ENCODE peak calls at places on chromosomes 13 and 19, in five cellular contexts. Q is B cell; S is AG04449; D is stimulated activated CD4-positive, alpha-beta T cell treated with anti-CD3 and anti-CD28 coated beads, Interleukin-15, amount 100 ng/mL, for 1 hour; I is NCI-H1092. H is an unnamed sample.

GRCh38 chr13:83895994-83896580 is 13.8 kb upstream of the SLITRK1 start:
- DNase-seq in D (no peak), S (no peak), Q (no peak), I (no peak), H (no peak)

GRCh38 chr19:35716735-35716984 is 1.1 kb upstream of the KMT2B start:
- DNase-seq in D (no peak), S (no peak), Q (peak), I (peak), H (no peak)

GRCh38 chr13:35926859-35927530 is 204.2 kb downstream of the DCLK1 start:
- DNase-seq in S (no peak), I (no peak), D (no peak), Q (no peak), H (no peak)

GRCh38 chr19:55113570-55114039 is 3.8 kb downstream of the PPP1R12C start:
- DNase-seq in D (no peak), Q (no peak), I (no peak), S (peak), H (no peak)

GRCh38 chr19:3860499-3860898 is 8.3 kb downstream of the ZFR2 start:
- DNase-seq in Q (no peak), D (no peak), I (no peak), S (no peak), H (no peak)

GRCh38 chr19:12954150-12954962 is 2.7 kb downstream of the GADD45GIP1 start:
- DNase-seq in Q (no peak), D (no peak), I (no peak), S (no peak), H (no peak)

GRCh38 chr19:13154911-13155471 is 4.8 kb downstream of the IER2 start:
- DNase-seq in S (no peak), D (peak), I (no peak), Q (peak), H (peak)

GRCh38 chr19:10228925-10229324 is 2.2 kb downstream of the S1PR2 start:
- DNase-seq in Q (peak), D (no peak), S (no peak), I (peak), H (no peak)

GRCh38 chr13:21688056-21688455 is 17.2 kb downstream of the FGF9 start:
- DNase-seq in Q (no peak), I (no peak), S (no peak), D (no peak), H (no peak)

GRCh38 chr13:44661936-44662335 is 85.8 kb upstream of the TSC22D1 start:
- DNase-seq in S (no peak), D (no peak), Q (no peak), I (no peak), H (no peak)

GRCh38 chr13:40064723-40065122 is 409.3 kb downstream of the COG6 start:
- DNase-seq in S (peak), I (no peak), D (no peak), Q (no peak), H (no peak)

GRCh38 chr19:2540646-2541454 is 64.9 kb downstream of the GADD45B start:
- DNase-seq in I (no peak), Q (no peak), S (peak), D (no peak), H (no peak)

GRCh38 chr13:73201601-73202000 is 142.8 kb downstream of the KLF5 start:
- DNase-seq in Q (no peak), S (no peak), I (no peak), D (no peak), H (no peak)

GRCh38 chr19:47595937-47596336 is 13.0 kb upstream of the BICRA start:
- DNase-seq in I (no peak), Q (no peak), S (no peak), D (no peak), H (no peak)

GRCh38 chr19:35223856-35224505 is 4.6 kb downstream of the FAM187B start:
- DNase-seq in Q (no peak), S (no peak), D (no peak), I (no peak), H (no peak)

GRCh38 chr13:105611424-105611823 is 924.0 kb downstream of the EFNB2 start:
- DNase-seq in Q (no peak), I (no peak), D (no peak), S (peak), H (no peak)

GRCh38 chr19:34365463-34366401 is 736 bp downstream of the GPI start:
- DNase-seq in S (no peak), D (no peak), I (no peak), Q (no peak), H (no peak)

GRCh38 chr13:102912599-102912998 is 66.8 kb downstream of the ERCC5 start:
- DNase-seq in D (no peak), S (no peak), Q (no peak), I (no peak), H (no peak)

GRCh38 chr13:33994826-33995502 is 177.0 kb downstream of the RFC3 start:
- DNase-seq in S (no peak), I (no peak), D (no peak), Q (no peak), H (no peak)

GRCh38 chr19:31066385-31066784 is 282.9 kb downstream of the TSHZ3 start:
- DNase-seq in I (no peak), S (peak), Q (no peak), D (no peak), H (no peak)

GRCh38 chr13:23579886-23580706 is 9.9 kb downstream of the TNFRSF19 start:
- DNase-seq in Q (no peak), S (no peak), D (no peak), I (no peak), H (no peak)

GRCh38 chr19:29761575-29762225 is 46.6 kb upstream of the C19orf12 start:
- DNase-seq in Q (no peak), I (no peak), S (no peak), D (no peak), H (no peak)

GRCh38 chr19:1651061-1651547 is 1.3 kb downstream of the TCF3 start:
- DNase-seq in S (no peak), I (no peak), D (peak), Q (peak), H (no peak)

GRCh38 chr19:43804443-43804842 is 2.2 kb upstream of the LYPD5 start:
- DNase-seq in I (no peak), Q (no peak), D (no peak), S (no peak), H (no peak)

GRCh38 chr13:71618154-71618553 is 248.8 kb downstream of the DACH1 start:
- DNase-seq in Q (no peak), S (no peak), D (no peak), I (no peak), H (no peak)

GRCh38 chr19:13804830-13805683 is 9.8 kb downstream of the ZSWIM4 start:
- DNase-seq in S (no peak), Q (no peak), I (no peak), D (no peak), H (no peak)

GRCh38 chr13:36981156-36981743 is 17.9 kb downstream of the ALG5 start:
- DNase-seq in I (peak), S (no peak), D (no peak), Q (no peak), H (no peak)

GRCh38 chr13:110777251-110777820 is 63.8 kb downstream of the ING1 start:
- DNase-seq in D (no peak), Q (no peak), S (no peak), I (no peak), H (no peak)

GRCh38 chr13:100573121-100573520 is 15.5 kb downstream of the GGACT start:
- DNase-seq in D (peak), Q (peak), I (peak), S (peak), H (peak)

GRCh38 chr19:46736544-46737274 is 9.1 kb upstream of the FKRP start:
- DNase-seq in Q (no peak), S (no peak), D (no peak), I (no peak), H (no peak)

GRCh38 chr19:19170053-19170945 is at the start of gene MEF2B:
- DNase-seq in I (peak), Q (peak), D (peak), S (no peak), H (no peak)

GRCh38 chr13:108917581-108917980 is 288.2 kb downstream of the MYO16 start:
- DNase-seq in S (peak), D (no peak), I (no peak), Q (no peak), H (peak)

GRCh38 chr13:42108217-42108616 is 59.8 kb downstream of the DGKH start:
- DNase-seq in D (no peak), Q (no peak), I (no peak), S (no peak), H (no peak)

GRCh38 chr19:2274937-2275535 is 6.9 kb downstream of the PEAK3 start:
- DNase-seq in S (no peak), D (no peak), Q (peak), I (peak), H (no peak)

GRCh38 chr13:42497798-42498197 is 76.2 kb upstream of the TNFSF11 start:
- DNase-seq in D (no peak), S (no peak), I (no peak), Q (no peak), H (no peak)

GRCh38 chr13:34419025-34419424 is 523.0 kb upstream of the NBEA start:
- DNase-seq in S (no peak), I (peak), Q (no peak), D (no peak), H (no peak)

GRCh38 chr19:54574051-54574450 is 461 bp downstream of the LILRA2 start:
- DNase-seq in S (no peak), I (no peak), D (no peak), Q (no peak), H (no peak)

GRCh38 chr13:79190932-79191331 is 215.1 kb downstream of the RBM26 start:
- DNase-seq in D (no peak), I (no peak), Q (peak), S (no peak), H (no peak)

GRCh38 chr19:5541456-5541855 is 26.3 kb downstream of the TINCR start:
- DNase-seq in D (no peak), I (no peak), Q (no peak), S (no peak), H (no peak)